ENCODE peak calls at places on chromosomes 16 and 17, in eight cellular contexts. S is choroid plexus epithelial cell; O is kidney glomerular epithelial cell; F is ELR; X is T follicular helper cell; N is heart right ventricle; E is stimulated activated effector memory CD8-positive, alpha-beta T cell treated with anti-CD3 and anti-CD28 coated beads, Interleukin-12 subunit alpha, Interleukin-12 subunit beta, amount 100 ng/mL, for 72 hours; H is AG04449. K is an unnamed sample.

GRCh38 chr17:73340093-73340596 is 28.3 kb upstream of the CDC42EP4 start:
- DNase-seq in H (peak), F (peak), O (peak), N (no peak), E (no peak), X (no peak), S (peak), K (no peak)

GRCh38 chr17:74833501-74834361 is 26.0 kb downstream of the GRIN2C start:
- DNase-seq in S (peak), H (peak), F (peak), O (peak), E (no peak), N (no peak), X (no peak), K (peak)

GRCh38 chr16:30028438-30029093 is 2.5 kb downstream of the TLCD3B start:
- DNase-seq in S (no peak), N (no peak), E (no peak), O (no peak), X (no peak), H (no peak), F (no peak), K (no peak)

GRCh38 chr16:89739383-89739782 is 18.0 kb downstream of the ZNF276 start:
- DNase-seq in E (no peak), X (no peak), N (no peak), H (no peak), O (no peak), F (no peak), S (no peak), K (no peak)

GRCh38 chr17:80888276-80889160 is 103.1 kb upstream of the CHMP6 start:
- DNase-seq in E (no peak), N (no peak), F (no peak), H (no peak), X (no peak), S (no peak), O (no peak), K (no peak)

GRCh38 chr17:4594406-4595349 is 10.3 kb downstream of the SMTNL2 start:
- DNase-seq in X (no peak), N (no peak), E (no peak), S (no peak), H (no peak), O (no peak), F (no peak), K (no peak)

GRCh38 chr16:57572978-57573733 is 30.7 kb downstream of the ADGRG5 start:
- DNase-seq in X (no peak), E (no peak), N (no peak), S (no peak), H (no peak), F (no peak), O (no peak), K (no peak)

GRCh38 chr17:43385046-43385831 is 13.6 kb upstream of the ARL4D start:
- DNase-seq in S (no peak), F (no peak), X (no peak), E (no peak), O (no peak), H (no peak), N (no peak), K (no peak)

GRCh38 chr16:81482329-81483063 is 37.9 kb downstream of the CMIP start:
- DNase-seq in X (no peak), N (no peak), H (no peak), O (no peak), E (no peak), S (no peak), F (peak), K (no peak)

GRCh38 chr16:70756071-70756470 is 44.9 kb downstream of the VAC14 start:
- DNase-seq in E (no peak), S (no peak), X (no peak), H (no peak), O (no peak), F (no peak), N (no peak), K (no peak)

GRCh38 chr16:5010576-5011329 is 23.0 kb downstream of the NAGPA start:
- DNase-seq in N (no peak), F (no peak), O (no peak), H (no peak), E (no peak), S (no peak), X (no peak), K (no peak)

GRCh38 chr16:87702325-87702811 is 63.4 kb downstream of the KLHDC4 start:
- DNase-seq in H (no peak), X (no peak), F (peak), S (peak), E (peak), O (no peak), N (peak), K (no peak)

GRCh38 chr17:49210158-49211029 is at the start of the genes ABI3 and GNGT2:
- DNase-seq in X (peak), N (peak), S (peak), H (no peak), F (peak), O (no peak), E (peak), K (no peak)

GRCh38 chr16:4021070-4021779 is 95.0 kb downstream of the ADCY9 start:
- DNase-seq in S (no peak), H (no peak), X (no peak), F (no peak), E (no peak), N (no peak), O (no peak), K (no peak)

GRCh38 chr16:86494039-86494564 is 16.2 kb upstream of the FOXF1 start:
- DNase-seq in X (no peak), F (no peak), O (no peak), S (no peak), E (no peak), H (no peak), N (no peak), K (no peak)

GRCh38 chr17:47744168-47745036 is 11.4 kb downstream of the TBX21 start:
- DNase-seq in O (no peak), S (no peak), H (no peak), F (no peak), N (no peak), E (no peak), X (no peak), K (no peak)

GRCh38 chr16:8867483-8868271 is 1.1 kb downstream of the CARHSP1 start:
- DNase-seq in S (peak), F (no peak), N (peak), O (no peak), E (no peak), X (no peak), H (no peak), K (no peak)

GRCh38 chr17:49193513-49194296 is 16.7 kb downstream of the GNGT2 start:
- DNase-seq in X (no peak), O (peak), H (no peak), S (peak), F (peak), E (no peak), N (peak), K (peak)

GRCh38 chr17:11282586-11282985 is 41.6 kb downstream of the SHISA6 start:
- DNase-seq in S (no peak), N (no peak), X (no peak), E (no peak), F (no peak), O (no peak), H (no peak), K (no peak)

GRCh38 chr16:73058616-73059409 is 10.9 kb upstream of the ZFHX3 start:
- DNase-seq in N (peak), E (no peak), X (no peak), H (no peak), O (peak), F (peak), S (peak), K (peak)

GRCh38 chr16:70646260-70647241 is at the start of gene IL34:
- DNase-seq in O (no peak), S (peak), F (peak), N (no peak), E (no peak), H (no peak), X (no peak), K (no peak)

GRCh38 chr16:53434436-53435065 is at the start of gene RBL2:
- DNase-seq in O (peak), F (peak), N (peak), H (no peak), X (peak), E (peak), S (peak), K (no peak)